ENCODE peak calls at places on chromosomes 2 and 18, in six cellular contexts. G is adrenal gland, A is astrocyte of the spinal cord, V is ascending aorta, E is HFF-Myc, Q is AG09309. P is an unnamed sample.

GRCh38 chr2:165013944-165014619 is 58.8 kb upstream of the SLC38A11 start:
- DNase-seq in G (no peak), A (no peak), V (no peak), E (no peak), Q (no peak), P (no peak)

GRCh38 chr18:25282282-25282681 is 69.7 kb downstream of the ZNF521 start:
- DNase-seq in G (no peak), A (no peak), V (no peak), E (no peak), Q (no peak), P (no peak)

GRCh38 chr2:22055784-22056620 is 932.2 kb downstream of the TDRD15 start:
- DNase-seq in G (no peak), A (no peak), V (no peak), E (no peak), Q (no peak), P (no peak)

GRCh38 chr2:224716201-224716600 is at the start of gene CCDC195:
- DNase-seq in G (no peak), A (no peak), V (no peak), E (no peak), Q (no peak), P (no peak)

GRCh38 chr2:73292906-73293533 is 328 bp downstream of the EGR4 start:
- DNase-seq in G (no peak), A (no peak), V (no peak), E (no peak), Q (no peak), P (no peak)

GRCh38 chr2:204407209-204408070 is 137.8 kb upstream of the PARD3B start:
- DNase-seq in G (no peak), A (no peak), V (no peak), E (no peak), Q (no peak), P (no peak)

GRCh38 chr18:77124452-77124922 is 8.1 kb downstream of the MBP start:
- DNase-seq in G (no peak), A (peak; percentile 48), V (no peak), E (no peak), Q (no peak), P (no peak)

GRCh38 chr2:169095631-169096105 is 26.3 kb downstream of the DHRS9 start:
- DNase-seq in G (no peak), A (peak; percentile 96), V (no peak), E (peak; percentile 12), Q (peak; percentile 80), P (peak; percentile 94)

GRCh38 chr18:22691988-22692710 is 241.0 kb upstream of the RBBP8 start:
- DNase-seq in G (no peak), A (peak; percentile 87), V (no peak), E (peak; percentile 65), Q (peak; percentile 99), P (peak; percentile 93)

GRCh38 chr2:9674931-9675330 is 44.1 kb upstream of the YWHAQ start:
- DNase-seq in G (no peak), A (no peak), V (no peak), E (no peak), Q (no peak), P (no peak)

GRCh38 chr2:126795661-126796060 is 103.0 kb upstream of the TEX51 start:
- DNase-seq in G (no peak), A (no peak), V (no peak), E (no peak), Q (no peak), P (no peak)

GRCh38 chr2:212998629-212999359 is 152.6 kb downstream of the IKZF2 start:
- DNase-seq in G (no peak), A (peak; percentile 41), V (no peak), E (no peak), Q (no peak), P (peak; percentile 42)

GRCh38 chr2:159366538-159366937 is 80.0 kb upstream of the WDSUB1 start:
- DNase-seq in G (no peak), A (no peak), V (no peak), E (no peak), Q (no peak), P (peak; percentile 29)

GRCh38 chr2:21413082-21413481 is 289.3 kb downstream of the TDRD15 start:
- DNase-seq in G (no peak), A (no peak), V (no peak), E (no peak), Q (no peak), P (no peak)

GRCh38 chr18:22169889-22170420 is 566 bp downstream of the GATA6 start:
- DNase-seq in G (peak; percentile 70), A (no peak), V (no peak), E (no peak), Q (no peak), P (peak; percentile 68)

GRCh38 chr2:219901155-219901554 is 273.7 kb downstream of the SLC4A3 start:
- DNase-seq in G (no peak), A (no peak), V (no peak), E (no peak), Q (no peak), P (no peak)

GRCh38 chr2:112085382-112085730 is 30.3 kb downstream of the TMEM87B start:
- DNase-seq in G (no peak), A (no peak), V (no peak), E (no peak), Q (no peak), P (no peak)

GRCh38 chr2:144625216-144626010 is 105.5 kb upstream of the ZEB2 start:
- DNase-seq in G (no peak), A (no peak), V (no peak), E (no peak), Q (no peak), P (no peak)

GRCh38 chr2:26720322-26721166 is 28.0 kb downstream of the KCNK3 start:
- DNase-seq in G (peak; percentile 98), A (peak; percentile 74), V (peak; percentile 47), E (no peak), Q (peak; percentile 39), P (peak; percentile 97)

GRCh38 chr18:31667185-31667584 is 17.2 kb downstream of the B4GALT6 start:
- DNase-seq in G (no peak), A (peak; percentile 26), V (no peak), E (no peak), Q (no peak), P (peak; percentile 33)

GRCh38 chr2:182283512-182283911 is 143.3 kb downstream of the PDE1A start:
- DNase-seq in G (no peak), A (peak; percentile 17), V (no peak), E (no peak), Q (no peak), P (peak; percentile 48)

GRCh38 chr2:37602040-37602439 is 69.4 kb downstream of the CDC42EP3 start:
- DNase-seq in G (no peak), A (no peak), V (no peak), E (no peak), Q (no peak), P (no peak)

GRCh38 chr2:10009811-10010781 is 33.3 kb upstream of the KLF11 start:
- DNase-seq in G (peak; percentile 95), A (peak; percentile 5), V (peak; percentile 26), E (no peak), Q (no peak), P (peak; percentile 46)

GRCh38 chr2:234289789-234290188 is 207.1 kb downstream of the ARL4C start:
- DNase-seq in G (no peak), A (peak; percentile 89), V (no peak), E (peak; percentile 69), Q (peak; percentile 69), P (peak; percentile 71)

GRCh38 chr2:220940646-220941045 is 631.5 kb downstream of the EPHA4 start:
- DNase-seq in G (no peak), A (no peak), V (no peak), E (no peak), Q (no peak), P (no peak)

GRCh38 chr2:19131871-19132270 is 226.6 kb downstream of the OSR1 start:
- DNase-seq in G (no peak), A (no peak), V (no peak), E (no peak), Q (no peak), P (no peak)

GRCh38 chr18:52439457-52439856 is 99.5 kb downstream of the DCC start:
- DNase-seq in G (no peak), A (no peak), V (no peak), E (no peak), Q (no peak), P (no peak)

GRCh38 chr18:26301681-26302080 is 75.4 kb downstream of the TAF4B start:
- DNase-seq in G (no peak), A (peak; percentile 42), V (no peak), E (no peak), Q (peak; percentile 25), P (peak; percentile 42)

GRCh38 chr2:136310005-136310495 is 192.1 kb upstream of the CXCR4 start:
- DNase-seq in G (no peak), A (no peak), V (no peak), E (no peak), Q (no peak), P (no peak)

GRCh38 chr2:178327516-178327915 is 123.5 kb downstream of the PRKRA start:
- DNase-seq in G (no peak), A (peak; percentile 28), V (no peak), E (no peak), Q (no peak), P (peak; percentile 11)

GRCh38 chr2:16722677-16723076 is 57.0 kb upstream of the CYRIA start:
- DNase-seq in G (no peak), A (no peak), V (no peak), E (no peak), Q (no peak), P (no peak)

GRCh38 chr18:54149078-54149697 is 75.3 kb downstream of the MBD2 start:
- DNase-seq in G (peak; percentile 52), A (peak; percentile 96), V (no peak), E (peak; percentile 75), Q (peak; percentile 72), P (peak; percentile 91)
- H3K4me3 ChIP-seq in G (no peak overlapping the region), A (no peak overlapping the region), V (no peak overlapping the region), E (no peak overlapping the region), Q (no peak overlapping the region), P (no peak overlapping the region)

GRCh38 chr2:218216674-218217365 is at the start of gene ARPC2:
- DNase-seq in G (peak; percentile 92), A (peak; percentile 97), V (peak; percentile 75), E (peak; percentile 72), Q (peak; percentile 69), P (peak; percentile 94)
- TF ChIP-seq CTCF in G (peak; percentile 16), A (no peak), V (peak; percentile 22), E (no peak), Q (no peak), P (no peak)

DNA sequence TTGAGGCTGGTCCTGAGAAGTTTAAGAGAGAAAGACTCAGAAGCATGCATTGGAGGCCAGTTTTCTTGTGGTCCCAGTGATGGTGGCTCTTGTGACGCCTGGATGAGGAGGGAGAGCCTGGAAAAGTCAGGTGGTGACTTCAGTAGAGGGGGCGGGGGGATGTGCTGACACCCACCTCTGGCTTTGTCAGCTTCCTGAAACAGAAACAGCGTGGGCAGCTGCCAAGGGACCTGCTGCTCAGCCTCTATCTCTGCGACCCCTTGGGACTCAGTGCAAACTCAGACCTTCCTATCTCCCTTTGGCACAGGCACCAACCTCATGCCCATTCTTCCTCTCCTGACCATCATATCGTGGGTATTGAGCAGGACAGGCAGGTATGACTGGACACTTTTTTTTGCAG is 6.4 kb downstream of the TGFBRAP1 start:
- DNase-seq in G (no peak), A (no peak), V (no peak), E (no peak), Q (no peak), P (no peak)
- H3K4me3 ChIP-seq in G (no peak overlapping the region), A (no peak overlapping the region), V (no peak overlapping the region), E (no peak overlapping the region), Q (no peak overlapping the region), P (no peak overlapping the region)

DNA sequence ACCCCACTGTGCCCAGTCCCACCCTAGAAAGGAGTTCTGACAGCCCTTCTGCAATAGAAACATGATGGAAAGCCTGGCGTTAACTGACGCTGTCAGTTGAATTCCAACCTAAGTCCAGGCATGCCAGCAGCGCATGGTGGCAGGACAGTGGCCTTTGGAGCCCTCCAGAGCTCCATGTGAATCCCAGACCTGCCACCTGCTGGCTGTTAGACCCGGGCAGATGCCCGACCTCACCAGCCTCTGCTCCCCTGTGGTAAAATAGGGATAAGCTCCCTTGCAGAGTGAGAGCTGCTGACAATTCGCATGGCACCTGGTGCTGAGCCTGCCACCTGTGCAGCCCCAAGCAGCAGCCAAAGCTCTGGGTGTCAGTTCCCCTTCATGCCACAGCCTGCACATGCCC is 138.6 kb downstream of the LOXHD1 start:
- DNase-seq in G (no peak), A (no peak), V (no peak), E (no peak), Q (no peak), P (no peak)
- TF ChIP-seq CTCF in G (peak; percentile 14), A (no peak), V (no peak), E (no peak), Q (no peak), P (no peak)